ENCODE peak calls at places on chromosomes 16 and 17, in nine cellular contexts. S is naive thymus-derived CD4-positive, alpha-beta T cell; H is A549; E is neural progenitor cell; V is heart right ventricle; N is effector memory CD4-positive, alpha-beta T cell; R is foreskin fibroblast; I is endodermal cell; O is PC-3. X is an unnamed sample.

GRCh38 chr16:67857547-67858233 is 10.2 kb upstream of the CENPT start:
- DNase-seq in S (no peak), H (peak), E (no peak), V (peak), N (peak), R (peak), I (peak), O (peak), X (peak)

GRCh38 chr17:49910094-49910857 is 58.7 kb upstream of the DLX4 start:
- DNase-seq in S (no peak), H (peak), E (peak), V (no peak), N (no peak), R (no peak), I (peak), O (peak), X (no peak)

GRCh38 chr17:53032861-53033271 is 789.9 kb upstream of the KIF2B start:
- DNase-seq in S (no peak), H (no peak), E (peak), V (peak), N (no peak), R (no peak), I (peak), O (peak), X (no peak)

GRCh38 chr17:64196626-64197025 is 66.4 kb downstream of the TEX2 start:
- DNase-seq in S (no peak), H (no peak), E (no peak), V (no peak), N (no peak), R (peak), I (no peak), O (peak), X (no peak)

GRCh38 chr17:27471321-27472269 is 15.3 kb downstream of the KSR1 start:
- DNase-seq in S (no peak), H (no peak), E (no peak), V (no peak), N (peak), R (no peak), I (no peak), O (no peak), X (no peak)

GRCh38 chr17:10812674-10813073 is 8.8 kb upstream of the TMEM238L start:
- DNase-seq in S (no peak), H (no peak), E (no peak), V (peak), N (no peak), R (no peak), I (no peak), O (no peak), X (peak)

GRCh38 chr16:57999971-58000705 is at the start of gene ZNF319:
- DNase-seq in S (no peak), H (no peak), E (peak), V (no peak), N (no peak), R (no peak), I (peak), O (no peak), X (no peak)

GRCh38 chr17:82436601-82437324 is 13.8 kb downstream of the CYBC1 start:
- DNase-seq in S (no peak), H (no peak), E (no peak), V (no peak), N (no peak), R (no peak), I (peak), O (no peak), X (no peak)

GRCh38 chr17:3773511-3773910 is 27.5 kb downstream of the ITGAE start:
- DNase-seq in S (no peak), H (no peak), E (no peak), V (no peak), N (no peak), R (peak), I (no peak), O (peak), X (no peak)

GRCh38 chr17:80778716-80779115 is 212.9 kb upstream of the CHMP6 start:
- DNase-seq in S (no peak), H (no peak), E (no peak), V (no peak), N (no peak), R (no peak), I (no peak), O (no peak), X (no peak)

GRCh38 chr17:59753522-59754467 is 46.3 kb downstream of the VMP1 start:
- DNase-seq in S (peak), H (peak), E (peak), V (peak), N (no peak), R (peak), I (no peak), O (peak), X (no peak)

GRCh38 chr17:70739046-70739445 is 569.7 kb downstream of the KCNJ2 start:
- DNase-seq in S (no peak), H (no peak), E (no peak), V (no peak), N (no peak), R (no peak), I (no peak), O (no peak), X (no peak)

GRCh38 chr17:63701477-63702222 is 1.7 kb upstream of the LIMD2 start:
- DNase-seq in S (peak), H (no peak), E (no peak), V (no peak), N (peak), R (no peak), I (peak), O (no peak), X (no peak)

GRCh38 chr16:89326721-89327120 is 109.2 kb downstream of the ZNF778 start:
- DNase-seq in S (no peak), H (no peak), E (no peak), V (no peak), N (no peak), R (no peak), I (peak), O (no peak), X (no peak)

GRCh38 chr17:40878044-40878443 is 7.0 kb downstream of the KRT20 start:
- DNase-seq in S (no peak), H (no peak), E (no peak), V (no peak), N (no peak), R (no peak), I (no peak), O (no peak), X (no peak)

GRCh38 chr17:43019418-43019817 is 2.8 kb downstream of the VAT1 start:
- DNase-seq in S (no peak), H (no peak), E (no peak), V (no peak), N (no peak), R (peak), I (peak), O (no peak), X (no peak)

GRCh38 chr17:41775394-41776226 is 10.9 kb downstream of the JUP start:
- DNase-seq in S (no peak), H (no peak), E (peak), V (peak), N (no peak), R (no peak), I (no peak), O (no peak), X (no peak)

GRCh38 chr16:66844342-66845079 is at the start of gene CA7:
- DNase-seq in S (no peak), H (no peak), E (peak), V (no peak), N (no peak), R (peak), I (peak), O (no peak), X (no peak)

GRCh38 chr16:66845791-66846221 is 1.6 kb downstream of the CA7 start:
- DNase-seq in S (no peak), H (no peak), E (no peak), V (no peak), N (no peak), R (no peak), I (peak), O (no peak), X (no peak)

GRCh38 chr16:66846266-66846665 is 2.1 kb downstream of the CA7 start:
- DNase-seq in S (no peak), H (no peak), E (no peak), V (no peak), N (no peak), R (no peak), I (no peak), O (no peak), X (peak)

GRCh38 chr16:66844009-66844341 is 239 bp upstream of the CA7 start:
- DNase-seq in S (no peak), H (no peak), E (peak), V (no peak), N (no peak), R (no peak), I (no peak), O (no peak), X (no peak)

DNA sequence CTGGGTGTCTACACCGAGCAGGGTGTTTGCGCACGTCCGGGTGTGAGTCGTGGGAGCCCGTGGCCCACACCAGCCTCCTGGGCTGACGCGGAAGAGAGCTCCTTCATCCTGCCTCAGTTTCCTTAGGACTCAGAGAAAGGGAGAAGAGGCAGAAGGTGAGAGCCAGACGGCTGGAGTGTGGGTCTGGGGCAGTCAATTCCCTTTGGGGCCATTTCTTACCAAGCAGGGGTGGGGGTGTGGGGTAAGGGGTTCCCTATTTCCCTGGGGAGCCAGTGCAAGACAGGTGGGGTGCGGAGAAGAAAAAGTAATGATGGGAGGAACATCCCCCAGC is 831 bp downstream of the CA7 start:
- DNase-seq in S (no peak), H (no peak), E (no peak), V (no peak), N (no peak), R (no peak), I (no peak), O (no peak), X (no peak)
- H3K4me3 ChIP-seq in S (no peak), H (peak), E (peak), V (peak), N (peak), R (peak), I (peak), O (peak), X (peak)

GRCh38 chr17:8494506-8495111 is 58.9 kb downstream of the NDEL1 start:
- DNase-seq in S (no peak), H (no peak), E (no peak), V (no peak), N (no peak), R (no peak), I (no peak), O (no peak), X (no peak)
- H3K4me3 ChIP-seq in S (no peak), H (no peak), E (no peak), V (no peak), N (no peak), R (no peak), I (no peak), O (no peak), X (no peak)

GRCh38 chr17:68200689-68201424 is 47.0 kb upstream of the AMZ2 start:
- DNase-seq in S (peak), H (peak), E (peak), V (peak), N (peak), R (peak), I (peak), O (peak), X (peak)
- H3K4me3 ChIP-seq in S (peak), H (peak), E (peak), V (peak), N (peak), R (peak), I (no peak), O (peak), X (peak)

GRCh38 chr16:1884889-1885288 is 12.9 kb upstream of the MEIOB start:
- DNase-seq in S (no peak), H (no peak), E (no peak), V (no peak), N (no peak), R (no peak), I (no peak), O (no peak), X (no peak)
- H3K4me3 ChIP-seq in S (no peak), H (no peak), E (no peak), V (no peak), N (no peak), R (no peak), I (no peak), O (no peak), X (no peak)

GRCh38 chr16:15576960-15577958 is 65.7 kb downstream of the MARF1 start:
- DNase-seq in S (no peak), H (no peak), E (no peak), V (no peak), N (no peak), R (no peak), I (no peak), O (no peak), X (no peak)
- H3K4me3 ChIP-seq in S (no peak), H (no peak), E (no peak), V (no peak), N (no peak), R (no peak), I (no peak), O (no peak), X (no peak)

GRCh38 chr17:33151565-33151964 is 141.5 kb downstream of the ASIC2 start:
- DNase-seq in S (no peak), H (no peak), E (no peak), V (no peak), N (no peak), R (no peak), I (no peak), O (no peak), X (no peak)
- H3K4me3 ChIP-seq in S (no peak), H (no peak), E (no peak), V (no peak), N (no peak), R (no peak), I (no peak), O (no peak), X (no peak)

DNA sequence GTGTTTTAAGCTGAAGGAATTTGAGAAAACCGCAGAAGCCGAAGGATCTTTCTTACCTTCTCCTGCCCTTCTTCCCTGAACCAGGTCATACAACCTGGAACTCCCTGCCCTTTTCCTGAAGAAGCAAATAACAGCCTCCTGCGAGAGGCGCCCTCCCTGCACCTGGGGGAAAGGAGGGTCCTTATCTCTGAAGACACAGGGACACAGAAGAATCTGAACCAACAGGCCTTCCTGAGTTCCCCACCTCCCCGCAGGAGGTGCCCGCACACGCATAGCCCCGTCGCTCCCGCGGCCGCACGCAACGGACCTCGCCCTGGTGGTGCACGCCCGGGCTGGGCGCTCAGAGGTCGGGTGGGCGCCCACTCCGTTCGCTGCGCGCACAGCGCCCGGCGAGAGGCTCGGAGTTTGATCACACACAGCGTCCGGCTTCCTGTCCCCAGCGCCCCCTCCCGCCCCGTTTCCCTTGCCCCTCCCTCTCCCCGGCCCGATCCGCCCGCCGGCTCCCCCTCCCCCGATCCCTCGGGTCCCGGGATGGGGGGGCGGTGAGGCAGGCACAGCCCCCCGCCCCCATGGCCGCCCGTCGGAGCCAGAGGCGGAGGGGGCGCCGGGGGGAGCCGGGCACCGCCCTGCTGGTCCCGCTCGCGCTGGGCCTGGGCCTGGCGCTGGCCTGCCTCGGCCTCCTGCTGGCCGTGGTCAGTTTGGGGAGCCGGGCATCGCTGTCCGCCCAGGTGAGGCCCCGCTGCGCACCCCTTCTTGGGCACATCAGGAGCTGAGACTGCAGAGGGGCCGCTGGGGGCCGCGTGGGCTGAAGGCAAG is at the start of gene TNFSF12:
- DNase-seq in S (peak), H (no peak), E (peak), V (peak), N (peak), R (peak), I (peak), O (peak), X (peak)
- H3K4me3 ChIP-seq in S (peak), H (peak), E (peak), V (peak), N (peak), R (peak), I (peak), O (peak), X (peak)

X was measured in breast epithelium.